ENCODE peak calls at places on chromosomes 6 and 20, in seven cellular contexts. Z, J, A, X, H, O and S are unnamed samples.
A peak's percentile ranks its signal among the peaks of the same experiment; 100 is the strongest.

GRCh38 chr6:75147512-75147911 is 58.3 kb downstream of the COL12A1 start:
- DNase-seq in O (no peak), H (no peak), Z (no peak), J (no peak), X (no peak), A (no peak), S (no peak)

GRCh38 chr6:83371428-83371827 is 59.4 kb downstream of the ME1 start:
- DNase-seq in X (no peak), O (no peak), Z (no peak), J (no peak), A (no peak), H (no peak), S (no peak)

GRCh38 chr20:44656447-44656846 is 4.9 kb upstream of the ADA start:
- DNase-seq in X (no peak), J (no peak), Z (no peak), H (no peak), O (no peak), A (no peak), S (no peak)

GRCh38 chr20:953742-954141 is 37.6 kb upstream of the ANGPT4 start:
- DNase-seq in X (no peak), J (no peak), O (no peak), A (peak; percentile 22), H (no peak), Z (no peak), S (no peak)

GRCh38 chr20:45097485-45098095 is 3.3 kb downstream of the KCNS1 start:
- DNase-seq in X (peak; percentile 53), H (no peak), A (peak; percentile 70), Z (peak; percentile 47), O (peak; percentile 69), J (no peak), S (no peak)

GRCh38 chr6:35294308-35294945 is 3.2 kb upstream of the DEF6 start:
- DNase-seq in O (peak; percentile 75), J (peak; percentile 57), A (peak; percentile 68), H (peak; percentile 56), Z (no peak), X (peak; percentile 88), S (no peak)

GRCh38 chr6:24357336-24358218 is at the start of gene DCDC2:
- DNase-seq in J (no peak), X (peak; percentile 30), H (no peak), O (peak; percentile 35), A (peak; percentile 66), Z (peak; percentile 91), S (no peak)

GRCh38 chr6:8000080-8001035 is 63.8 kb downstream of the BLOC1S5 start:
- DNase-seq in O (no peak), H (peak; percentile 79), A (no peak), Z (no peak), J (no peak), X (no peak), S (no peak)

GRCh38 chr20:53510266-53510665 is 83.4 kb downstream of the ZNF217 start:
- DNase-seq in X (no peak), J (no peak), A (no peak), Z (no peak), O (no peak), H (no peak), S (no peak)

GRCh38 chr20:23284009-23284408 is 66.6 kb upstream of the NXT1 start:
- DNase-seq in X (no peak), Z (no peak), A (no peak), J (no peak), H (no peak), O (no peak), S (no peak)

GRCh38 chr6:136077834-136078576 is 172.1 kb downstream of the MTFR2 start:
- DNase-seq in O (no peak), A (no peak), X (no peak), J (no peak), Z (no peak), H (no peak), S (no peak)

GRCh38 chr20:4193053-4193452 is 177.7 kb upstream of the RNF24 start:
- DNase-seq in O (no peak), J (no peak), X (no peak), A (no peak), Z (no peak), H (no peak), S (no peak)

GRCh38 chr6:141594874-141595273 is 537.9 kb upstream of the GJE1 start:
- DNase-seq in Z (no peak), J (no peak), A (no peak), O (no peak), H (no peak), X (no peak), S (no peak)

GRCh38 chr20:63657260-63657936 is 714 bp upstream of the RTEL1 start:
- DNase-seq in A (no peak), Z (no peak), O (no peak), J (no peak), H (no peak), X (no peak), S (no peak)

GRCh38 chr20:8589956-8590355 is 457.9 kb downstream of the PLCB1 start:
- DNase-seq in A (no peak), J (no peak), H (no peak), Z (no peak), X (no peak), O (no peak), S (no peak)

GRCh38 chr6:22028403-22028802 is 268.4 kb downstream of the PRL start:
- DNase-seq in J (no peak), O (no peak), A (no peak), Z (no peak), H (no peak), X (no peak), S (no peak)

GRCh38 chr6:13417431-13417830 is 70.0 kb downstream of the GFOD1 start:
- DNase-seq in J (no peak), X (no peak), O (no peak), Z (no peak), H (no peak), A (no peak), S (no peak)

GRCh38 chr6:134921980-134922313 is 28.0 kb downstream of the ALDH8A1 start:
- DNase-seq in J (no peak), A (no peak), Z (no peak), X (no peak), O (no peak), H (no peak), S (no peak)

GRCh38 chr20:16574656-16575355 is 1.6 kb upstream of the KIF16B start:
- DNase-seq in J (peak; percentile 93), Z (peak; percentile 89), X (peak; percentile 93), O (peak; percentile 83), H (peak; percentile 83), A (peak; percentile 87), S (peak; percentile 70)

GRCh38 chr6:54971825-54972224 is 125.3 kb downstream of the FAM83B start:
- DNase-seq in H (no peak), X (no peak), Z (no peak), A (no peak), J (no peak), O (no peak), S (no peak)

GRCh38 chr20:58996226-58996611 is 10.8 kb downstream of the CTSZ start:
- DNase-seq in X (no peak), A (no peak), Z (no peak), H (no peak), J (no peak), O (no peak), S (no peak)

GRCh38 chr20:6101346-6101745 is 21.5 kb downstream of the FERMT1 start:
- DNase-seq in O (no peak), X (no peak), H (no peak), Z (no peak), J (no peak), A (no peak), S (no peak)

GRCh38 chr6:119110601-119111548 is 32.4 kb upstream of the FAM184A start:
- DNase-seq in X (peak; percentile 45), H (peak; percentile 69), O (peak; percentile 58), A (peak; percentile 50), J (peak; percentile 68), Z (peak; percentile 57), S (peak; percentile 8)

GRCh38 chr20:50283922-50284810 is 93.5 kb downstream of the CEBPB start:
- DNase-seq in X (no peak), J (peak; percentile 71), O (no peak), A (no peak), H (no peak), Z (peak; percentile 57), S (no peak)

GRCh38 chr6:119193707-119194106 is 115.2 kb upstream of the FAM184A start:
- DNase-seq in H (no peak), A (no peak), X (no peak), J (no peak), O (no peak), Z (no peak), S (no peak)

GRCh38 chr6:113445201-113445600 is 411.9 kb upstream of the MARCKS start:
- DNase-seq in X (no peak), J (no peak), A (no peak), Z (no peak), H (no peak), O (no peak), S (no peak)

GRCh38 chr6:35015996-35016395 is 125.1 kb downstream of the TCP11 start:
- DNase-seq in X (no peak), O (no peak), A (no peak), H (no peak), J (no peak), Z (no peak), S (no peak)

GRCh38 chr6:140438346-140438735 is 1063.9 kb upstream of the CITED2 start:
- DNase-seq in X (no peak), Z (no peak), H (no peak), J (no peak), O (no peak), A (no peak), S (no peak)

GRCh38 chr6:8658391-8658790 is 223.0 kb upstream of the SLC35B3 start:
- DNase-seq in Z (no peak), X (no peak), H (no peak), O (no peak), J (no peak), A (no peak), S (no peak)

GRCh38 chr6:147675281-147675680 is 166.8 kb downstream of the SAMD5 start:
- DNase-seq in X (no peak), O (no peak), J (no peak), H (no peak), Z (no peak), A (no peak), S (no peak)

GRCh38 chr6:142372348-142372747 is 70.5 kb downstream of the ADGRG6 start:
- DNase-seq in H (no peak), A (no peak), J (no peak), X (peak; percentile 20), O (no peak), Z (peak; percentile 12), S (no peak)

GRCh38 chr6:100721256-100721655 is 159.9 kb downstream of the ASCC3 start:
- DNase-seq in X (no peak), A (no peak), Z (no peak), J (no peak), O (no peak), H (no peak), S (no peak)

GRCh38 chr20:61993058-61993457 is 72.6 kb downstream of the TAF4 start:
- DNase-seq in A (no peak), O (no peak), J (no peak), H (no peak), Z (no peak), X (no peak), S (no peak)

GRCh38 chr6:158978752-158979151 is 21.2 kb downstream of the RSPH3 start:
- DNase-seq in O (no peak), H (no peak), A (no peak), J (no peak), X (no peak), Z (no peak), S (no peak)

GRCh38 chr20:53168491-53168890 is 196.3 kb downstream of the TSHZ2 start:
- DNase-seq in Z (no peak), X (no peak), A (no peak), O (no peak), H (no peak), J (no peak), S (no peak)

GRCh38 chr6:166553563-166554271 is 32.8 kb downstream of the RAMACL start:
- DNase-seq in J (no peak), H (no peak), X (no peak), A (no peak), Z (peak; percentile 61), O (no peak), S (no peak)